ENCODE peak calls at places on chromosomes 16 and 17, in ten cellular contexts. B is upper lobe of right lung, O is colonic mucosa, A is left ventricle myocardium inferior, I is epithelial cell of esophagus, R is dorsolateral prefrontal cortex, Q is HFF-Myc, F is ovary, W is GM12865, L is mucosa of descending colon. H is an unnamed sample.

GRCh38 chr17:57354669-57355068 is 98.3 kb downstream of the MSI2 start:
- DNase-seq in A (no peak), B (no peak), R (no peak), L (no peak), O (no peak), W (no peak), I (no peak), F (no peak), Q (no peak), H (no peak)

GRCh38 chr16:3610698-3611144 is 685 bp downstream of the SLX4 start:
- DNase-seq in O (no peak), W (peak; percentile 29), F (no peak), Q (no peak), B (no peak), A (no peak), I (peak; percentile 23), R (no peak), L (no peak), H (no peak)

GRCh38 chr16:29894352-29894751 is 5.0 kb downstream of the SEZ6L2 start:
- DNase-seq in W (no peak), L (no peak), B (no peak), A (no peak), O (no peak), F (no peak), Q (no peak), R (no peak), I (no peak), H (no peak)

GRCh38 chr17:48134912-48135480 is 27.4 kb downstream of the SNX11 start:
- DNase-seq in Q (no peak), O (no peak), L (no peak), F (no peak), A (no peak), W (no peak), B (no peak), R (no peak), I (no peak), H (no peak)

GRCh38 chr17:40157972-40158371 is 17.6 kb downstream of the CASC3 start:
- DNase-seq in I (peak; percentile 51), B (no peak), Q (no peak), W (no peak), L (no peak), F (no peak), A (no peak), O (no peak), R (no peak), H (no peak)

GRCh38 chr16:14549789-14550153 is 80.3 kb downstream of the PARN start:
- DNase-seq in A (no peak), B (no peak), L (no peak), F (no peak), I (no peak), R (no peak), Q (no peak), O (no peak), W (no peak), H (no peak)

GRCh38 chr16:65123846-65124513 is 2.1 kb upstream of the CDH11 start:
- DNase-seq in I (no peak), W (peak; percentile 8), L (no peak), O (peak; percentile 20), B (no peak), F (peak; percentile 62), R (no peak), Q (no peak), A (no peak), H (no peak)

GRCh38 chr16:72783716-72784320 is 264.1 kb downstream of the ZFHX3 start:
- DNase-seq in O (no peak), L (no peak), I (no peak), F (no peak), W (peak; percentile 3), B (no peak), A (no peak), R (no peak), Q (no peak), H (no peak)

GRCh38 chr17:51000835-51001638 is 119.6 kb downstream of the SPAG9 start:
- DNase-seq in R (no peak), Q (peak; percentile 45), L (no peak), F (no peak), B (no peak), A (no peak), I (peak; percentile 67), O (peak; percentile 22), W (peak; percentile 78), H (no peak)

GRCh38 chr17:45423936-45424335 is 8.7 kb downstream of the ARHGAP27 start:
- DNase-seq in F (no peak), B (peak; percentile 48), I (no peak), O (no peak), L (no peak), R (no peak), W (no peak), Q (no peak), A (no peak), H (no peak)

DNA sequence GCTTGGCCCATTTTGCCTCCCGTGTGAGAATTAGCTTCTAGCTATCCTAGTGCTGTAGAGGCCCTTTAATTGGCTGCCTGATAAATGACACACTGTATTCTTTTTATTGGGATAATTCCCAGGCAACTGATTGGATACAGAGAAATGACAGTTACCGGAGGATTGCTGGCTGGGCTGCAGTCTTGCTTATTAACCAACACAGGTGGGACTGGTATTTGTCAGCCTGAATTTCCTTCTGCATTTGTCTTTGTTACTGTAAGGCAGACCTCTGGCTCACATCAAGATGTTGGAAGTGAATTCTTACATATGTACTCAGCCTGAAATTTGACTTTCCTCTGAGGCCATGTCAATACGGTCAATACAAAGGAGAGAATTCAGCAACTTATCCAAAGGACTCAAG is 650.8 kb upstream of the SOX9 start:
- DNase-seq in I (no peak), W (no peak), F (no peak), O (no peak), Q (no peak), L (no peak), B (no peak), R (no peak), A (no peak), H (no peak)
- TF ChIP-seq CTCF in I (no peak), W (no peak), F (no peak), O (no peak), Q (no peak), L (no peak), B (no peak), R (no peak), A (no peak), H (no peak)

DNA sequence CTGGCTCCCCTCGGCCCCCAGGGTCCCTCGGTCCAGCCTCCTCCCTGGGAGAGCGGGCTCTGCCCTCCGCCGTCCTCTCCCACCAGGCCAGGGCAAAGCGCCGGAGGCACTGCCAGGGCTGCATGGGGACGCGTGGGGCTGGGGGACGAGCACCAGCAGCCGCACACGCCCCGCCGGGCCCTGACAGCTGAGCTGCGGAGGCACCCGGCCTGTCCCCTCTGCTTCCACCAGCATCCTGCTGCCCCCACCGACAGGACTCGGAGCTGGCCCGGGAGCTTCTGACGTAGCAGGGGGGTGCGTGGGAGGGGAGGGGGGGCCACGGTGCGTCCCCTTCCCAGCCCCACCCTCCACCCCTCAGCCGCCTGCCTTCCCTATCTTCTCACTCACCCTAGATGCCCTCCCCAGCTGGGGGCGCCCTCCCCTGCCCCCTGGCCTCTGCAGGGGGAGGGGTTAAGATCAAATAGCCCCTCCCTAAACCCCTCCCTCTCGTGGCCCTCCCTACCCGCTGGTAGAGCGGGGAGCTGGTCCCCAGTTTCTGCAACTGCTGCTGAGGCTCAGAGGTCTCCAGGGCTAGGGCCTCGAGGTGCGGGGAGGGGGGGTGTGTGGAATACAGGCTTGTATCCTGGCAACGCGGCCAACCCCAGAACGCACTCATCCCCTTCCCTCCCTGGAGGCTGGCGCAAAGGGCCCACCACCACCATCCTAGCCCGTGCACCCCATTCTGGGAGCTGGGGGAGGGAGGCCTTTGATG is 1.1 kb downstream of the SRCIN1 start:
- DNase-seq in Q (no peak), A (no peak), R (peak; percentile 57), L (no peak), O (no peak), B (no peak), W (peak; percentile 34), F (peak; percentile 33), I (no peak), H (peak; percentile 62)
- TF ChIP-seq CTCF in Q (no peak), A (no peak), R (peak; percentile 21), L (no peak), O (no peak), B (no peak), W (no peak), F (no peak), I (no peak), H (peak; percentile 26)

GRCh38 chr17:76088041-76088867 is 9.3 kb downstream of the ZACN start:
- DNase-seq in L (peak; percentile 25), Q (no peak), B (no peak), R (no peak), F (no peak), I (no peak), W (no peak), A (no peak), O (no peak), H (no peak)
- TF ChIP-seq CTCF in L (no peak), Q (no peak), B (no peak), R (no peak), F (no peak), I (peak; percentile 9), W (no peak), A (no peak), O (no peak), H (no peak)

GRCh38 chr16:86984286-86984685 is 332.9 kb downstream of the C16orf95 start:
- DNase-seq in A (no peak), I (no peak), O (no peak), W (no peak), B (no peak), R (no peak), L (no peak), Q (no peak), F (no peak), H (peak; percentile 6)

GRCh38 chr16:86982347-86982596 is 334.9 kb downstream of the C16orf95 start:
- DNase-seq in B (no peak), I (no peak), F (no peak), R (no peak), O (no peak), Q (no peak), W (no peak), L (no peak), A (no peak), H (peak; percentile 2)

GRCh38 chr16:86983621-86984020 is 333.6 kb downstream of the C16orf95 start:
- DNase-seq in O (no peak), W (no peak), R (no peak), Q (no peak), I (no peak), L (no peak), F (no peak), B (no peak), A (no peak), H (no peak)

GRCh38 chr16:86984975-86985655 is 332.1 kb downstream of the C16orf95 start:
- DNase-seq in W (no peak), O (no peak), A (peak; percentile 75), I (no peak), F (no peak), R (no peak), L (no peak), Q (no peak), B (no peak), H (no peak)

GRCh38 chr16:86982912-86983311 is 334.3 kb downstream of the C16orf95 start:
- DNase-seq in Q (no peak), A (no peak), I (no peak), F (no peak), O (no peak), R (no peak), W (no peak), L (no peak), B (no peak), H (peak; percentile 5)
- TF ChIP-seq CTCF in Q (no peak), A (no peak), I (no peak), F (no peak), O (no peak), R (no peak), W (no peak), L (no peak), B (no peak), H (no peak)

GRCh38 chr16:70473446-70474319 is 19.3 kb downstream of the FCSK start:
- DNase-seq in Q (no peak), F (no peak), W (peak; percentile 36), L (peak; percentile 40), B (no peak), A (no peak), I (no peak), O (no peak), R (no peak), H (no peak)
- TF ChIP-seq CTCF in Q (no peak), F (no peak), W (peak; percentile 16), L (no peak), B (no peak), A (no peak), I (no peak), O (no peak), R (no peak), H (no peak)